ENCODE peak calls at places on chromosomes 1 and 21, in four cellular contexts. J is astrocyte, N is GM23248, A is mesenchymal stem cell. F is an unnamed sample.

GRCh38 chr1:70387507-70387906 is 23.6 kb upstream of the CTH start:
- DNase-seq in J (no peak), N (no peak), A (no peak), F (no peak)

GRCh38 chr1:112935474-112936289 is 20.3 kb downstream of the SLC16A1 start:
- DNase-seq in J (peak), N (peak), A (peak), F (no peak)

GRCh38 chr1:34656299-34656698 is 98.5 kb upstream of the GJB5 start:
- DNase-seq in J (no peak), N (no peak), A (no peak), F (no peak)

GRCh38 chr21:18529253-18529652 is 125.7 kb upstream of the TMPRSS15 start:
- DNase-seq in J (peak), N (peak), A (peak), F (no peak)

GRCh38 chr1:244834596-244835275 is 722 bp upstream of the COX20 start:
- DNase-seq in J (peak), N (peak), A (peak), F (peak)

GRCh38 chr1:24692351-24692980 is 49.4 kb downstream of the SRRM1 start:
- DNase-seq in J (peak), N (peak), A (no peak), F (peak)

GRCh38 chr1:27430903-27431653 is 38.7 kb downstream of the GPR3 start:
- DNase-seq in J (peak), N (peak), A (peak), F (no peak)

GRCh38 chr1:54885863-54886723 is 902 bp downstream of the DHCR24 start:
- DNase-seq in J (peak), N (peak), A (peak), F (no peak)

GRCh38 chr1:57063427-57063826 is 97.6 kb upstream of the C8B start:
- DNase-seq in J (no peak), N (peak), A (no peak), F (no peak)

GRCh38 chr1:65265296-65266271 is 43.8 kb upstream of the DNAJC6 start:
- DNase-seq in J (peak), N (peak), A (peak), F (peak)

GRCh38 chr1:218600968-218601367 is 255.8 kb downstream of the TGFB2 start:
- DNase-seq in J (no peak), N (no peak), A (no peak), F (no peak)

GRCh38 chr1:205248793-205249601 is 21.3 kb downstream of the TMCC2 start:
- DNase-seq in J (peak), N (no peak), A (peak), F (peak)

GRCh38 chr21:14787312-14787711 is 241.2 kb upstream of the SAMSN1 start:
- DNase-seq in J (no peak), N (no peak), A (no peak), F (no peak)

GRCh38 chr21:14785679-14786078 is 239.6 kb upstream of the SAMSN1 start:
- DNase-seq in J (no peak), N (no peak), A (no peak), F (no peak)
- H3K4me3 ChIP-seq in J (no peak), N (no peak), A (no peak), F (no peak)

DNA sequence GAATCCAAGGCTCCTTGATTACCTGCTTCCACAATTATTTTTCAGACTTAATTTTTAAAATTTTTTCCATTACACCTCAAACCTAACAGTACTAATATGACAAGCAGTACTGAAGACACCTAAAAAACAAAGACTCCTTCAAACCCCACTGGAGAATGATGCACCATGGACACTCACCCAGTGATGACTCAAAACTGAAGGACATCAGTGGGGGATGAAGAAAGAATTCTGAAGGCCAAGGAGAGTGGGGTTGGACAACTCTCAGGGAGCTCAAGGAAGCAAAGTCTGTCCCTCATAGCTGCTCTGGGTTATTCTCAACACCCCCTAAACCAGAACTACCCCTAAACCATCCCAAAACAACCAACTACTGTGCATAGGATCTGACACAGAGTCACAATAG is 2.4 kb upstream of the ARHGAP29 start:
- DNase-seq in J (no peak), N (peak), A (no peak), F (no peak)
- H3K4me3 ChIP-seq in J (no peak), N (peak), A (no peak), F (no peak)

GRCh38 chr1:213733708-213734107 is 254.1 kb upstream of the PROX1 start:
- DNase-seq in J (no peak), N (no peak), A (no peak), F (no peak)
- H3K4me3 ChIP-seq in J (no peak), N (no peak), A (no peak), F (no peak)

GRCh38 chr21:32347351-32347750 is 45.5 kb downstream of the URB1 start:
- DNase-seq in J (no peak), N (no peak), A (no peak), F (no peak)
- H3K4me3 ChIP-seq in J (no peak), N (no peak), A (no peak), F (no peak)

GRCh38 chr1:20732588-20733360 is at the start of gene SH2D5:
- DNase-seq in J (peak), N (peak), A (peak), F (peak)
- H3K4me3 ChIP-seq in J (peak), N (peak), A (peak), F (peak)

GRCh38 chr1:41740630-41741239 is 178.0 kb downstream of the HIVEP3 start:
- DNase-seq in J (no peak), N (no peak), A (no peak), F (no peak)

GRCh38 chr1:41741244-41741643 is 177.5 kb downstream of the HIVEP3 start:
- DNase-seq in J (no peak), N (no peak), A (no peak), F (no peak)

GRCh38 chr1:41740058-41740457 is 178.7 kb downstream of the HIVEP3 start:
- DNase-seq in J (no peak), N (no peak), A (no peak), F (peak)

GRCh38 chr1:41743361-41743760 is 175.4 kb downstream of the HIVEP3 start:
- DNase-seq in J (peak), N (peak), A (no peak), F (no peak)

GRCh38 chr1:41742219-41742618 is 176.5 kb downstream of the HIVEP3 start:
- DNase-seq in J (peak), N (peak), A (peak), F (no peak)
- H3K4me3 ChIP-seq in J (no peak), N (no peak), A (no peak), F (no peak)

DNA sequence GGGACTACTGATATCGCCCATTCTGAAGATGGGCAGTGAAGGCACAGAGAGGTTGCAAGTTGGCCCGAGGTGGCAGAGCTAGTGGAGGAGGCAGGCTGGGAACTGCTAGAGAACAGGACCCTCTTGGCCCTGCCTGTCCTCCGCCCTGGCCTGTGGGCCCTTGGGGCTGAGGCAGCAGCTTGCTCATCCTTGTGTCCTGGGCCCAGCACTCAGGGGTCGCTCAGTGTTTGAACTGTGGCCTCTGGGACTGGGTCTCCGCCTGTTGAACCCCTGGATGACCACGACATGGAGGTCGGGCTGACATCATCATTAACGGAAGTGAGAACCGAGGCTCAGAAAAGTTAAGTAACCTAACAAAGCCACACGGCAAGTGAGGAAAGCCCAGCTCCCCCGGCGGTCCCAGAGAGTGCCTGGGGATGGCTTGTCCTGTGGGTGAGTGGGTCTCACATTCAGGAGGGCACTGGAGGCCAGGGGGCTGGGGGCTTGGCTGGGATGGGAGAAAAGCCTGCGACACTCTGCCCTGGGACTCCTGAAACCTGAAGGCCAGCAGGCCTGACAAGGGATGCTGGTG is 23.0 kb upstream of the DDOST start:
- DNase-seq in J (no peak), N (no peak), A (no peak), F (no peak)
- H3K4me3 ChIP-seq in J (no peak), N (no peak), A (no peak), F (no peak)

GRCh38 chr1:202012544-202013478 is 2.4 kb downstream of the ELF3 start:
- DNase-seq in J (no peak), N (no peak), A (no peak), F (no peak)
- H3K4me3 ChIP-seq in J (no peak), N (no peak), A (no peak), F (no peak)

GRCh38 chr21:26169611-26170470 is 729 bp downstream of the APP start:
- DNase-seq in J (peak), N (peak), A (peak), F (peak)

GRCh38 chr21:26165331-26165730 is 5.2 kb downstream of the APP start:
- DNase-seq in J (no peak), N (no peak), A (no peak), F (no peak)

GRCh38 chr21:26169061-26169610 is 1.4 kb downstream of the APP start:
- DNase-seq in J (peak), N (peak), A (peak), F (peak)

GRCh38 chr21:26170471-26171309 is at the start of gene APP:
- DNase-seq in J (peak), N (peak), A (peak), F (peak)

DNA sequence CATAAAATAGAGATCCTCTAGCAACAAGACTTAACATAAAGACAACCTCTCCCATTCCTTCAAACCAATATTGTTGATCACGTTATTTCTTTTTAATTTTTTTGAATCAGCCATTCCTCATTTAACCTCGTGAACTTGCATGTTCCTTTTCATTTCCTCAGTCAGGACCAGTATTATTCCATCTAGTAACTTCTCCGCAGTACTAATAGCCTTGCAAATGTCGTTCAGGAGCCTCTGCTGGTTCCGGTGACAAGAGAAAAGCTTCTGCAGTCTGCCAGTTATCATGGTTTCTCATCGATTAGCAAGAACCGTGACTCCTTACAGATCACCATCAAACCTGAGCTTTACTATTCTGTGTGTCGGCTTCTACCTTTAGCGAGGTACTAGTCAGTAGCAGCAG is 3.0 kb downstream of the APP start:
- DNase-seq in J (no peak), N (no peak), A (peak), F (no peak)
- H3K4me3 ChIP-seq in J (no peak), N (no peak), A (peak), F (no peak)

DNA sequence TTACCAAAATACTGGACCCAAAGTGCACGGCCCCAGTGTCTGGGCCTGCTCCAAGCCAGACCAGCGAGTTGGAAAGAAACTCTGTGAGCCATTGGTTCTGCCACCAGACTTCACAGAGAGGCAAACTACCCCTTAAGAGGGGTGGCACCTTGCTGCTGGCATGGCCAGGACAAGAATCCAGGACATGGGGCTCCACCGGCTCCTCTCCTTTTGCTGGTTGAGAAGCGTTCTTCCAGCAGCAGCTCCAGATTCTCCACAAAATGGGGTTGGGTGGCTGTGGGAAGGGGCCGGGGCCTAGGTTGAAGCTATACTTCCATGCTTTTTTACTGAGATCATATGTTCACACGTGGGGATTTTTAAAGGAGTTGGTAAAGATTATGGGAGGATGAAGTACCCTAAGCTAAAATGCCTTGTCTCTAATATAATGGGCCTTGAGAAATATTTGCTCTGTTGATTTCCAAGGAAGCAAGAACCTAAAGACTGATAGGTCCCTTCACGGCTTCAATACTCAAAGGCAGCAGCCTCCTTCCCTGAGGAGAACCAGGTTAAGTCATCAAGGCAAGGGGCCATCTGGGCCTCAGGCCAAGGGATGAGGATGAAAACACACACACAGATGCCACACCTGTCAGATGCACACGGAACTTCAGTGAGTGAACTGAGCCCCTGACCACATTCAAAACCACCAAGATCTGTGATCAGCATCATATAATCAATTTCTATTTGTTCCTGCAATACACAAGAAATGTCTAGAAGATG is 3.1 kb downstream of the C1orf198 start:
- DNase-seq in J (no peak), N (peak), A (no peak), F (no peak)
- H3K4me3 ChIP-seq in J (no peak), N (peak), A (peak), F (no peak)